ENCODE peak calls at places on chromosomes 7 and 10, in ten cellular contexts. One of them, this sample, is unnamed.

GRCh38 chr7:133695976-133696531 is 431.1 kb upstream of the LRGUK start:
- DNase-seq in left ventricle myocardium inferior: no peak
- DNase-seq in GM20000: no peak
- DNase-seq in HFFc6: no peak
- DNase-seq in MCF 10A: no peak
- DNase-seq in cardiac muscle cell: no peak
- DNase-seq in fibroblast of lung: no peak
- DNase-seq in sigmoid colon: no peak
- DNase-seq in GM13977: no peak
- DNase-seq in cardiac fibroblast: no peak
- DNase-seq in this sample: no peak

GRCh38 chr10:31650010-31650409 is 278.6 kb downstream of the ARHGAP12 start:
- DNase-seq in left ventricle myocardium inferior: peak
- DNase-seq in MCF 10A: peak
- DNase-seq in fibroblast of lung: peak
- DNase-seq in cardiac fibroblast: peak
- DNase-seq in sigmoid colon: peak
- DNase-seq in GM13977: no peak
- DNase-seq in GM20000: no peak
- DNase-seq in HFFc6: peak
- DNase-seq in cardiac muscle cell: no peak
- DNase-seq in this sample: peak

GRCh38 chr7:44771358-44771757 is 22.7 kb downstream of the ZMIZ2 start:
- DNase-seq in MCF 10A: no peak
- DNase-seq in cardiac muscle cell: no peak
- DNase-seq in fibroblast of lung: no peak
- DNase-seq in left ventricle myocardium inferior: no peak
- DNase-seq in cardiac fibroblast: no peak
- DNase-seq in sigmoid colon: no peak
- DNase-seq in HFFc6: no peak
- DNase-seq in GM20000: no peak
- DNase-seq in GM13977: no peak
- DNase-seq in this sample: no peak

GRCh38 chr10:126014309-126014708 is 117.9 kb downstream of the FANK1 start:
- DNase-seq in GM13977: no peak
- DNase-seq in cardiac muscle cell: no peak
- DNase-seq in MCF 10A: no peak
- DNase-seq in HFFc6: peak
- DNase-seq in GM20000: no peak
- DNase-seq in left ventricle myocardium inferior: no peak
- DNase-seq in sigmoid colon: no peak
- DNase-seq in cardiac fibroblast: peak
- DNase-seq in fibroblast of lung: peak
- DNase-seq in this sample: no peak

GRCh38 chr7:123864438-123864837 is 19.5 kb downstream of the HYAL4 start:
- DNase-seq in left ventricle myocardium inferior: no peak
- DNase-seq in GM20000: no peak
- DNase-seq in fibroblast of lung: no peak
- DNase-seq in cardiac muscle cell: peak
- DNase-seq in GM13977: no peak
- DNase-seq in MCF 10A: no peak
- DNase-seq in cardiac fibroblast: no peak
- DNase-seq in sigmoid colon: no peak
- DNase-seq in HFFc6: no peak
- DNase-seq in this sample: no peak

GRCh38 chr10:25811141-25811685 is 122.8 kb upstream of the MYO3A start:
- DNase-seq in fibroblast of lung: no peak
- DNase-seq in MCF 10A: no peak
- DNase-seq in left ventricle myocardium inferior: no peak
- DNase-seq in cardiac fibroblast: peak
- DNase-seq in cardiac muscle cell: no peak
- DNase-seq in HFFc6: no peak
- DNase-seq in GM20000: no peak
- DNase-seq in GM13977: no peak
- DNase-seq in sigmoid colon: no peak
- DNase-seq in this sample: no peak

GRCh38 chr7:88218836-88219605 is 817 bp downstream of the SRI start:
- DNase-seq in GM20000: peak
- DNase-seq in cardiac fibroblast: peak
- DNase-seq in fibroblast of lung: peak
- DNase-seq in HFFc6: peak
- DNase-seq in cardiac muscle cell: peak
- DNase-seq in MCF 10A: peak
- DNase-seq in sigmoid colon: peak
- DNase-seq in GM13977: peak
- DNase-seq in left ventricle myocardium inferior: peak
- DNase-seq in this sample: peak

GRCh38 chr10:27542812-27543211 is 38.7 kb downstream of the RAB18 start:
- DNase-seq in fibroblast of lung: peak
- DNase-seq in GM20000: no peak
- DNase-seq in GM13977: no peak
- DNase-seq in HFFc6: peak
- DNase-seq in MCF 10A: peak
- DNase-seq in cardiac muscle cell: no peak
- DNase-seq in cardiac fibroblast: peak
- DNase-seq in sigmoid colon: no peak
- DNase-seq in left ventricle myocardium inferior: no peak
- DNase-seq in this sample: no peak

GRCh38 chr7:125098377-125098970 is 168.8 kb upstream of the POT1 start:
- DNase-seq in HFFc6: no peak
- DNase-seq in cardiac fibroblast: peak
- DNase-seq in MCF 10A: no peak
- DNase-seq in left ventricle myocardium inferior: no peak
- DNase-seq in GM13977: no peak
- DNase-seq in sigmoid colon: no peak
- DNase-seq in GM20000: no peak
- DNase-seq in fibroblast of lung: no peak
- DNase-seq in cardiac muscle cell: no peak
- DNase-seq in this sample: no peak

GRCh38 chr10:99709480-99710229 is 22.3 kb downstream of the COX15 start:
- DNase-seq in GM20000: peak
- DNase-seq in MCF 10A: no peak
- DNase-seq in sigmoid colon: no peak
- DNase-seq in left ventricle myocardium inferior: no peak
- DNase-seq in fibroblast of lung: peak
- DNase-seq in cardiac fibroblast: peak
- DNase-seq in HFFc6: peak
- DNase-seq in GM13977: peak
- DNase-seq in cardiac muscle cell: peak
- DNase-seq in this sample: no peak

GRCh38 chr10:58856508-58857240 is 319.8 kb upstream of the PHYHIPL start:
- DNase-seq in HFFc6: peak
- DNase-seq in sigmoid colon: no peak
- DNase-seq in cardiac muscle cell: peak
- DNase-seq in GM20000: no peak
- DNase-seq in cardiac fibroblast: peak
- DNase-seq in left ventricle myocardium inferior: no peak
- DNase-seq in GM13977: no peak
- DNase-seq in fibroblast of lung: peak
- DNase-seq in MCF 10A: peak
- DNase-seq in this sample: no peak

GRCh38 chr7:73909051-73909941 is 48.3 kb downstream of the TMEM270 start:
- DNase-seq in GM20000: no peak
- DNase-seq in left ventricle myocardium inferior: no peak
- DNase-seq in sigmoid colon: peak
- DNase-seq in cardiac muscle cell: no peak
- DNase-seq in cardiac fibroblast: no peak
- DNase-seq in fibroblast of lung: no peak
- DNase-seq in HFFc6: no peak
- DNase-seq in GM13977: no peak
- DNase-seq in MCF 10A: no peak
- DNase-seq in this sample: no peak

GRCh38 chr10:85204814-85205213 is 876.4 kb downstream of the CCSER2 start:
- DNase-seq in GM20000: no peak
- DNase-seq in cardiac muscle cell: no peak
- DNase-seq in HFFc6: no peak
- DNase-seq in MCF 10A: no peak
- DNase-seq in sigmoid colon: no peak
- DNase-seq in cardiac fibroblast: no peak
- DNase-seq in GM13977: no peak
- DNase-seq in fibroblast of lung: no peak
- DNase-seq in left ventricle myocardium inferior: no peak
- DNase-seq in this sample: no peak

GRCh38 chr10:79246606-79247275 is 100.5 kb upstream of the PPIF start:
- DNase-seq in cardiac muscle cell: no peak
- DNase-seq in fibroblast of lung: peak
- DNase-seq in sigmoid colon: peak
- DNase-seq in left ventricle myocardium inferior: peak
- DNase-seq in GM20000: no peak
- DNase-seq in GM13977: no peak
- DNase-seq in HFFc6: no peak
- DNase-seq in MCF 10A: no peak
- DNase-seq in cardiac fibroblast: peak
- DNase-seq in this sample: peak

GRCh38 chr7:150435390-150436073 is 14.9 kb upstream of the GIMAP8 start:
- DNase-seq in GM20000: peak
- DNase-seq in sigmoid colon: no peak
- DNase-seq in cardiac fibroblast: no peak
- DNase-seq in HFFc6: no peak
- DNase-seq in MCF 10A: no peak
- DNase-seq in cardiac muscle cell: no peak
- DNase-seq in fibroblast of lung: no peak
- DNase-seq in left ventricle myocardium inferior: no peak
- DNase-seq in GM13977: peak
- DNase-seq in this sample: no peak

DNA sequence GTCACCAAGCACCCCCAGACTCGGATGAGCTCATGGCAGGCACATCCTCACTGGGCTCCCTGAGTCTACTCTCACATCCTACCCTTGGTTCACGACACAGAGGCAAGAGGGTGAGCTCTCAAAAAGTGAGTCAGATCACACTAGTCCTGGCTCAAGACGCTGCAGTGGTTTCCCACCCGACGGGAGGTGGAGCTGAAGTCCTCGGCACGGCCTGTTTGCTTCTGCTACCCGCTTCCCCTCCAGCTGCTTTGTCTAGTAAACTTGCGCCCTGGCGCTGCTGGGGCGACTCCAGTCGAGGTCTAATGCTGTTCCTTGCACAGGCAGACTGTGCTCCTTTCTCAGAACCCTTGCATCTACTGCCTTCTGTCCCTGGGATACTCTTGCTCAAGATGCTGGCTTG is 13.5 kb upstream of the SFMBT2 start:
- DNase-seq in GM20000: no peak
- DNase-seq in sigmoid colon: no peak
- DNase-seq in left ventricle myocardium inferior: no peak
- DNase-seq in cardiac fibroblast: no peak
- DNase-seq in GM13977: no peak
- DNase-seq in cardiac muscle cell: no peak
- DNase-seq in fibroblast of lung: no peak
- DNase-seq in MCF 10A: no peak
- DNase-seq in HFFc6: no peak
- DNase-seq in this sample: no peak
- TF ChIP-seq CTCF in GM20000: no peak
- TF ChIP-seq CTCF in sigmoid colon: no peak
- TF ChIP-seq CTCF in left ventricle myocardium inferior: no peak
- TF ChIP-seq CTCF in cardiac fibroblast: no peak
- TF ChIP-seq CTCF in GM13977: no peak
- TF ChIP-seq CTCF in cardiac muscle cell: no peak
- TF ChIP-seq CTCF in fibroblast of lung: no peak
- TF ChIP-seq CTCF in MCF 10A: no peak
- TF ChIP-seq CTCF in HFFc6: no peak
- TF ChIP-seq CTCF in this sample: no peak

DNA sequence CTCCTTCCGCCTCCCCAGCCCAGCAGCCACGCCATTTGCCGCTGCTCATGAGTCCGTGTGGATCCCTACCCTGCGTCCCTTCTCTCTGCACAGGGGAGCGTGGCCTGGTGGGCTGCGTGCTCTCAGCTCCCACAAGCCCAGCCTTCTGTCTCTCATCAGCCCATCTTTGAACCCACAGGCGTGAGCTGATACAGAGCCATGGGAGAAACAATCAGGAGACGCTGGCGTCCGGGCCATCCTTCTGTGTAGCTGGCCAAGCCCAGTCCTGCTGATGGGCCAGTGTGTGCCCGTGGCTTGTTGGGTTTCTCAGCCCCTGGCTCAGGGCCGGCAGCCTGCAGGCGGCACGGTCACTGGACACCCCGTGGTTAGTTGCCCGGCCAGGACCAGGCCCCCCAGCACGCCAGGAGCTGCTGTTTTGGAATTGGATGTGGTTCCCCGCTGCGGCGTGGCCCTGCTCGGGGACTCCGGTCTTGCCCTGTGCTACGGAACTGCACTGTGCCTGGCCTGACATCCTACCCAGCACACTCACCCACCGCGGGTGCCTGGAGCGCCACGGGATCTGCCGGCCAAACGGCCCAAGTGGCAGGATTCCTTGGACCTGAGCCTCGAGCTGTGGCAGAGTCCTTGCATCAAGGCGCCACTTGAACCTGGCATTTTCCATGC is 88.9 kb downstream of the ELFN1 start:
- DNase-seq in sigmoid colon: no peak
- DNase-seq in HFFc6: no peak
- DNase-seq in GM20000: no peak
- DNase-seq in GM13977: no peak
- DNase-seq in cardiac fibroblast: no peak
- DNase-seq in left ventricle myocardium inferior: peak
- DNase-seq in MCF 10A: no peak
- DNase-seq in cardiac muscle cell: no peak
- DNase-seq in fibroblast of lung: no peak
- DNase-seq in this sample: no peak
- TF ChIP-seq CTCF in sigmoid colon: no peak
- TF ChIP-seq CTCF in HFFc6: no peak
- TF ChIP-seq CTCF in GM20000: no peak
- TF ChIP-seq CTCF in GM13977: no peak
- TF ChIP-seq CTCF in cardiac fibroblast: no peak
- TF ChIP-seq CTCF in left ventricle myocardium inferior: no peak
- TF ChIP-seq CTCF in MCF 10A: no peak
- TF ChIP-seq CTCF in cardiac muscle cell: no peak
- TF ChIP-seq CTCF in fibroblast of lung: no peak
- TF ChIP-seq CTCF in this sample: no peak

GRCh38 chr7:100486111-100486636 is 2.4 kb downstream of the NYAP1 start:
- DNase-seq in HFFc6: no peak
- DNase-seq in MCF 10A: no peak
- DNase-seq in GM20000: peak
- DNase-seq in sigmoid colon: no peak
- DNase-seq in cardiac muscle cell: no peak
- DNase-seq in cardiac fibroblast: no peak
- DNase-seq in left ventricle myocardium inferior: no peak
- DNase-seq in GM13977: peak
- DNase-seq in fibroblast of lung: no peak
- DNase-seq in this sample: no peak
- TF ChIP-seq CTCF in HFFc6: no peak
- TF ChIP-seq CTCF in MCF 10A: no peak
- TF ChIP-seq CTCF in GM20000: no peak
- TF ChIP-seq CTCF in sigmoid colon: no peak
- TF ChIP-seq CTCF in cardiac muscle cell: no peak
- TF ChIP-seq CTCF in cardiac fibroblast: no peak
- TF ChIP-seq CTCF in left ventricle myocardium inferior: no peak
- TF ChIP-seq CTCF in GM13977: no peak
- TF ChIP-seq CTCF in fibroblast of lung: no peak
- TF ChIP-seq CTCF in this sample: no peak

DNA sequence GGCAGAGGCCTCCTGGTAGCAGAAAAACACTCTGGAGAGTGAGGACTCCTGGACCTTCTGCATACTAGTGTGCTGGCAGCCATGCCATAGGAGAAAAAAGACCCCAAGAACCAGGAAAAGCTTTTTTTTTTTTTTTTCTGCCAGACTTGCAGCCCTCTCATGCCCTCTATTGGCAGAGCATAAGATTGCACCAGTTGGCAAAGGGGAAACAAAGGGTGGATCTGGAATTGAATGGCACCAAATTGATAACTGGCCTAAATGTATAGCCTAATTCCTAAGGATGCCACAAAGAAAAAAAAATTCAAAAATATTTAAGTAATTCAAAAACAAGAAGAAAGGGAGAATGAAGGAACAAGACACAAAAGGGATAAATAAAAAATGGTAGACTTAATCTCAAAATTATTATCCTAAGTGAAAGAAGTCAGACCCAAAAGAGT is 112.5 kb upstream of the GHITM start:
- DNase-seq in left ventricle myocardium inferior: no peak
- DNase-seq in GM20000: peak
- DNase-seq in HFFc6: no peak
- DNase-seq in sigmoid colon: no peak
- DNase-seq in cardiac muscle cell: peak
- DNase-seq in cardiac fibroblast: peak
- DNase-seq in MCF 10A: peak
- DNase-seq in GM13977: peak
- DNase-seq in fibroblast of lung: no peak
- DNase-seq in this sample: no peak
- TF ChIP-seq CTCF in left ventricle myocardium inferior: peak
- TF ChIP-seq CTCF in GM20000: peak
- TF ChIP-seq CTCF in HFFc6: peak
- TF ChIP-seq CTCF in sigmoid colon: peak
- TF ChIP-seq CTCF in cardiac muscle cell: peak
- TF ChIP-seq CTCF in cardiac fibroblast: peak
- TF ChIP-seq CTCF in MCF 10A: peak
- TF ChIP-seq CTCF in GM13977: peak
- TF ChIP-seq CTCF in fibroblast of lung: peak
- TF ChIP-seq CTCF in this sample: no peak

This sample was measured in ovary.